ENCODE peak calls at places on chromosomes 16 and 17, in nine cellular contexts. M is cardiac muscle cell; O is mammary epithelial cell; C is CD8-positive, alpha-beta T cell; P is SK-N-SH; I is A549; Z is ascending aorta; E is fibroblast of mammary gland; Y is hepatocyte. Q is an unnamed sample.

GRCh38 chr16:55393976-55394375 is 70.0 kb downstream of the IRX6 start:
- DNase-seq in O (no peak), M (no peak), C (no peak), Y (no peak), P (no peak), I (no peak), Z (no peak), E (no peak), Q (no peak)

GRCh38 chr17:42979511-42980273 is at the start of gene PTGES3L:
- DNase-seq in Y (peak), P (peak), O (no peak), Z (peak), E (no peak), C (no peak), M (peak), I (peak), Q (peak)

GRCh38 chr17:48310748-48311213 is 119.2 kb downstream of the SKAP1 start:
- DNase-seq in O (no peak), C (no peak), Y (peak), M (peak), I (no peak), E (no peak), Z (no peak), P (no peak), Q (no peak)

GRCh38 chr16:87286839-87287626 is 30.2 kb downstream of the C16orf95 start:
- DNase-seq in P (no peak), O (no peak), C (no peak), Y (no peak), M (no peak), I (no peak), Z (no peak), E (no peak), Q (no peak)

GRCh38 chr17:63189082-63189481 is 223.0 kb downstream of the TANC2 start:
- DNase-seq in E (peak), I (peak), O (peak), C (no peak), M (no peak), Z (no peak), P (no peak), Y (no peak), Q (no peak)

GRCh38 chr16:52498640-52499039 is 48.3 kb downstream of the TOX3 start:
- DNase-seq in P (no peak), Z (no peak), E (no peak), I (no peak), C (no peak), Y (no peak), M (no peak), O (no peak), Q (no peak)

GRCh38 chr16:57115504-57116182 is 23.3 kb downstream of the CPNE2 start:
- DNase-seq in Y (peak), I (no peak), M (no peak), E (peak), Z (no peak), P (peak), C (no peak), O (no peak), Q (peak)

GRCh38 chr17:74749262-74750038 is 1.0 kb downstream of the NHERF1 start:
- DNase-seq in M (peak), Y (peak), Z (no peak), I (no peak), E (no peak), C (no peak), O (no peak), P (peak), Q (no peak)

GRCh38 chr17:41140360-41141132 is at the start of gene KRTAP4-6:
- DNase-seq in P (no peak), I (peak), C (no peak), E (peak), O (peak), Y (no peak), Z (no peak), M (no peak), Q (no peak)

GRCh38 chr16:73056383-73056782 is 8.5 kb upstream of the ZFHX3 start:
- DNase-seq in C (no peak), M (no peak), P (no peak), I (no peak), O (no peak), E (no peak), Z (no peak), Y (peak), Q (no peak)

GRCh38 chr16:23948949-23949392 is 113.2 kb downstream of the PRKCB start:
- DNase-seq in M (no peak), P (no peak), C (peak), E (no peak), Z (no peak), O (no peak), Y (no peak), I (no peak), Q (no peak)

GRCh38 chr17:55273579-55274370 is 9.0 kb downstream of the HLF start:
- DNase-seq in M (no peak), Y (no peak), O (peak), P (peak), I (peak), Z (peak), C (no peak), E (no peak), Q (no peak)

GRCh38 chr16:86635926-86636325 is 57.6 kb downstream of the FOXL1 start:
- DNase-seq in Y (no peak), E (no peak), I (no peak), C (no peak), P (no peak), Z (no peak), M (no peak), O (no peak), Q (no peak)

GRCh38 chr17:27577124-27577761 is 53.7 kb upstream of the LGALS9 start:
- DNase-seq in O (peak), M (peak), E (peak), P (peak), C (no peak), Y (peak), Z (no peak), I (no peak), Q (peak)

GRCh38 chr16:29877266-29877961 is 14.4 kb upstream of the CDIPT start:
- DNase-seq in C (no peak), M (peak), I (peak), P (peak), Z (no peak), O (peak), Y (peak), E (peak), Q (no peak)

GRCh38 chr16:31476305-31477219 is 4.6 kb downstream of the TGFB1I1 start:
- DNase-seq in E (no peak), C (peak), Z (peak), Y (peak), M (peak), I (no peak), O (no peak), P (peak), Q (no peak)

GRCh38 chr16:69112285-69113129 is 7.1 kb downstream of the HAS3 start:
- DNase-seq in M (peak), Z (no peak), P (peak), I (peak), C (no peak), O (no peak), Y (peak), E (peak), Q (peak)

GRCh38 chr17:680554-680953 is 34.1 kb downstream of the VPS53 start:
- DNase-seq in C (no peak), E (no peak), M (no peak), O (no peak), Y (no peak), Z (no peak), P (no peak), I (no peak), Q (no peak)

GRCh38 chr17:82781894-82782274 is 30.0 kb downstream of the TBCD start:
- DNase-seq in M (peak), O (peak), Z (peak), C (peak), P (peak), Y (peak), E (peak), I (peak), Q (peak)

GRCh38 chr17:3964203-3965122 is at the start of gene ATP2A3:
- DNase-seq in Y (peak), Z (no peak), P (peak), I (no peak), O (no peak), C (peak), E (no peak), M (peak), Q (no peak)

GRCh38 chr17:15124746-15125145 is 140.4 kb downstream of the PMP22 start:
- DNase-seq in E (peak), P (no peak), I (no peak), Y (no peak), C (no peak), Z (no peak), M (no peak), O (no peak), Q (no peak)

GRCh38 chr16:22670044-22670536 is 143.9 kb upstream of the HS3ST2 start:
- DNase-seq in I (no peak), M (no peak), Y (no peak), O (no peak), Z (peak), E (no peak), P (no peak), C (no peak), Q (no peak)

GRCh38 chr17:3911271-3912053 is 4.8 kb downstream of the P2RX1 start:
- DNase-seq in M (no peak), I (no peak), Y (no peak), C (peak), E (no peak), Z (no peak), O (no peak), P (no peak), Q (no peak)

GRCh38 chr16:23025692-23026305 is 123.5 kb downstream of the USP31 start:
- DNase-seq in Y (no peak), O (peak), I (no peak), C (no peak), Z (no peak), E (peak), M (no peak), P (peak), Q (no peak)

GRCh38 chr16:15899538-15900100 is 11.2 kb upstream of the CEP20 start:
- DNase-seq in M (no peak), P (no peak), O (peak), E (peak), I (peak), C (no peak), Y (peak), Z (no peak), Q (no peak)

GRCh38 chr16:73056911-73057310 is 9.0 kb upstream of the ZFHX3 start:
- DNase-seq in E (no peak), Z (no peak), C (no peak), M (no peak), I (no peak), Y (peak), P (no peak), O (no peak), Q (no peak)

GRCh38 chr17:47830396-47830907 is 889 bp downstream of the MRPL10 start:
- DNase-seq in P (no peak), C (no peak), O (no peak), I (no peak), Z (no peak), E (no peak), Y (no peak), M (no peak), Q (no peak)

GRCh38 chr17:33929181-33929724 is 325.8 kb upstream of the CCL2 start:
- DNase-seq in C (no peak), E (no peak), P (no peak), Y (no peak), O (no peak), Z (no peak), M (no peak), I (no peak), Q (no peak)

GRCh38 chr17:233473-233941 is 52.1 kb upstream of the DOC2B start:
- DNase-seq in Z (peak), I (no peak), P (no peak), C (no peak), Y (no peak), E (no peak), O (no peak), M (no peak), Q (peak)

GRCh38 chr16:15548482-15548891 is 94.5 kb downstream of the MARF1 start:
- DNase-seq in P (no peak), Y (no peak), O (no peak), I (peak), E (no peak), Z (no peak), M (no peak), C (no peak), Q (no peak)

GRCh38 chr17:10698116-10698818 is 873 bp downstream of the ADPRM start:
- DNase-seq in Z (no peak), M (no peak), Y (no peak), C (no peak), I (no peak), E (peak), O (peak), P (peak), Q (no peak)

GRCh38 chr16:51431517-51432241 is 280.6 kb upstream of the SALL1 start:
- DNase-seq in C (no peak), P (peak), I (peak), Z (no peak), M (no peak), E (peak), Y (peak), O (peak), Q (no peak)

GRCh38 chr16:47431960-47432359 is 28.9 kb downstream of the ITFG1 start:
- DNase-seq in I (no peak), Z (no peak), O (no peak), E (no peak), M (no peak), C (no peak), Y (no peak), P (no peak), Q (no peak)

GRCh38 chr17:37671028-37671812 is 28.0 kb upstream of the DDX52 start:
- DNase-seq in P (no peak), O (no peak), C (no peak), Y (peak), Z (no peak), E (no peak), I (no peak), M (no peak), Q (no peak)

GRCh38 chr17:17904171-17905035 is 67.6 kb upstream of the SREBF1 start:
- DNase-seq in M (no peak), O (no peak), E (no peak), Y (no peak), I (no peak), P (no peak), Z (no peak), C (no peak), Q (no peak)

GRCh38 chr17:17900615-17901520 is 64.1 kb upstream of the SREBF1 start:
- DNase-seq in M (no peak), Y (peak), C (no peak), E (peak), I (peak), O (peak), P (peak), Z (peak), Q (peak)

GRCh38 chr17:17905036-17905320 is 67.2 kb downstream of the TOM1L2 start:
- DNase-seq in Z (no peak), O (no peak), Y (no peak), I (no peak), E (no peak), M (no peak), C (no peak), P (no peak), Q (no peak)

GRCh38 chr17:17902877-17903276 is 66.1 kb upstream of the SREBF1 start:
- DNase-seq in Y (no peak), M (peak), C (no peak), Z (no peak), E (no peak), I (no peak), O (no peak), P (no peak), Q (no peak)

DNA sequence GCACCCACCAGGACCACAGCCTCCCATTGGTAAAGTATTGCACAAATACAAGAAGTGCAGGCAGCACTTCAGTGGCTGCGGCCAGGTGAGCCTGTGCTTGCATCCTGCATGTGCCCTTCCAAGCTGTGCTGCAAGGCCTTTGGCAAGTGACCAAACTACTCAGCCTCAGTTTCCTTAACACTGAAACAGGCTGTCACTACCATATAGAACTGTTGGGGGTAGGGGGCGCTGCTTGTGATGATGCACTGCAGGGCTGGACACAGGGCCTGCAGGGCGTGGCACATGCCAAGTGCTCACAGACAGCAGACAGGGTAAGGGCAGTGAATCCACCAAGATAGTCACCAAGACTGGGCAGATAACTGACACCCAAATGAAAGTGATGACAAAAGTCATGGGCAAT is 65.6 kb upstream of the SREBF1 start:
- DNase-seq in I (no peak), M (no peak), E (no peak), P (no peak), Y (no peak), C (no peak), Z (no peak), O (no peak), Q (no peak)
- TF ChIP-seq CTCF in I (no peak), M (no peak), E (no peak), P (no peak), Y (no peak), C (no peak), Z (no peak), O (no peak), Q (no peak)

DNA sequence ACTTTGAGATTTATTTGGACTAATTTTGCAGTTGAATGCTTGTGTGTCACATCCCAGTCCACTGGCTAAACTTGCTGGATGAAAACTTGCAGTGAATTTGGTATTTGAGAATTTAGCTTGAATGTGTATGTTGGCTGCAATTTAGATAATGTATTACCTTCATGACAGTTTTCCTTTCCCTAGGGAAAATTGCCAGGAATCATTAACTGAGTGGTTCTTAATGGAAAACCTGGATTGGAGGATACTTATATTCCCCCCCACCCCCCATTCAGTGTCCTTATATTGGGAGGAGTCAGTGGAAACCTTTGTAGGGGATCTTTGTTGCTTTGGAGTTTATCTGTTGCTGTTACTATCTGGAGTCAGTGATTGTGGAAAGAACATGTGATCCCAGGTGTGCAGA is 67.6 kb downstream of the KPNA2 start:
- DNase-seq in P (peak), M (no peak), Y (no peak), C (no peak), O (peak), E (no peak), I (no peak), Z (no peak), Q (no peak)
- H3K4me3 ChIP-seq in P (peak), M (no peak), Y (peak), C (no peak), O (peak), E (no peak), I (peak), Z (peak), Q (peak)

DNA sequence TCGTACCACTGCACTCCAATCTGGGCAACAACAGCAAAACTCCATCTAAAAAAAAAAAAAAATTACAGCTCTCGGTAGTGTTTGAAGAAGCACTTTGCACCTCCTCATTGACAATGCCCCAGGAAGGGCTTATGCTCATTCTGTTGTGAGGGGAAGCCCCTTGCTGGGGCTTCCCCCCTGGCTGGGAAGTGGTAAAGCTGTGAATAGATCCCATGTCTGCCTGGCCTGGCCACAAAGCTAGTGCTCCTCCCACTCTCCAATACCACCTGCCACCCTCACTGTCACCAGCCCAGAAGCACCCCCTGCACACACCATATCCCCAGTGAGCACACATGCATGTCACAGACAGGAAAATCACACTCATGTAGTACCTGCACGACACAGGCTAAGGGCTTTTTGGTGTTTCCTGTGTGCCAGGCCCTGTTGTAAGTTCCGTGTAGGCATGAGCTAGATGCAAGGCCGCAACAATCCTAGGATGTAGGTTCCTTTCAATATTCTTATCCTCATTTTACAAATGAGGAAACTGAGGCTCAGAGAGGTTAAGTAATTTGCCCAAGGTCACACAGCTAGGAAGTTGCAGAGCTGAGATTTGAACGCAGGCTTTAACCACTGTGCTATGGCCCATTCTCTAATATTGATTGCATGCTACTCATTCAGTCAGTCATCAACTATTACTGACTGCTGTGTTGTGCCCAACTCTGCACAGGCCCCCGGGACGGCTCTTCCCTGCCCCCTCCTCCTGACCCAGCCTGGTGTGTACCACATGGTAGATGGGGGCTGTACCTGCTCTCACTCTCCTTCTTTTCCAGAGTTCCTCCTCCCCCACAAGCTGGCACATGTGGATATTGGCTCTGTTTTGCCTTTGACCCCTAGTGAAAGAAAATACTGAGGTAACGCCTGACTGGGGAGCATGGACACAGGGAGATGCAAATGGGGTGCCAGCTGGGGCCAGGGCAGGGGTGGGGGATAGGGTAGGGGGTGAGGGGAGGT is 11.9 kb upstream of the COL1A1 start:
- DNase-seq in O (no peak), Y (peak), E (peak), C (no peak), P (peak), I (peak), M (peak), Z (peak), Q (no peak)
- TF ChIP-seq CTCF in O (no peak), Y (no peak), E (no peak), C (no peak), P (peak), I (peak), M (no peak), Z (no peak), Q (no peak)

GRCh38 chr17:44110823-44111633 is 12.4 kb downstream of the HDAC5 start:
- DNase-seq in E (peak), I (peak), O (peak), M (peak), P (peak), Y (peak), Z (peak), C (peak), Q (peak)
- H3K4me3 ChIP-seq in E (peak), I (peak), O (peak), M (peak), P (peak), Y (no peak), Z (peak), C (peak), Q (peak)

GRCh38 chr16:719815-720506 is 985 bp upstream of the ANTKMT start:
- DNase-seq in M (no peak), I (peak), E (no peak), Y (no peak), Z (no peak), O (no peak), P (peak), C (no peak), Q (no peak)
- TF ChIP-seq CTCF in M (peak), I (peak), E (peak), Y (no peak), Z (no peak), O (peak), P (peak), C (no peak), Q (no peak)

DNA sequence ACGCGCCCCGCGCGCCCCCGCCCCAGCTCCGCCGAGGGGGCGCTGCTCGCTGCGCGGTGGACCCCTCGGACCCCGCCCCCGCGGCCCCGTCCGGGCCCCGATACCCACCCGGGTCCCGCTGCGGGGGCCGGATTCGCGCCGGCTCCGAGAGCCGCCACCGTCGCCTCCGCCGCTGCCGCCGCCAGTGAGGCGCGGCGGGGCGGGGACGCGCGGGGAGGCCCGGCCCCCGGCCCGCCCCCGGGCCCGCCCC is at the start of gene TBC1D16:
- DNase-seq in I (no peak), E (no peak), P (no peak), O (no peak), C (no peak), M (no peak), Z (no peak), Y (peak), Q (no peak)
- H3K4me3 ChIP-seq in I (peak), E (peak), P (peak), O (peak), C (peak), M (peak), Z (peak), Y (peak), Q (peak)

GRCh38 chr16:21597571-21598030 is 1.8 kb upstream of the METTL9 start:
- DNase-seq in I (no peak), O (no peak), P (no peak), C (no peak), Y (no peak), M (no peak), E (no peak), Z (no peak), Q (no peak)

GRCh38 chr16:21599994-21600773 is 807 bp downstream of the METTL9 start:
- DNase-seq in E (peak), I (peak), Y (peak), C (no peak), Z (no peak), M (peak), P (peak), O (peak), Q (no peak)

GRCh38 chr16:21602785-21603184 is 3.4 kb downstream of the METTL9 start:
- DNase-seq in C (no peak), I (no peak), M (no peak), P (no peak), E (no peak), Z (no peak), O (no peak), Y (no peak), Q (no peak)

GRCh38 chr16:21598676-21599157 is 660 bp upstream of the METTL9 start:
- DNase-seq in P (no peak), O (peak), M (no peak), Y (peak), E (no peak), C (no peak), I (no peak), Z (no peak), Q (no peak)

GRCh38 chr16:21599158-21599993 is at the start of gene METTL9:
- DNase-seq in Y (peak), M (peak), E (peak), O (peak), C (peak), P (peak), Z (peak), I (peak), Q (peak)
- TF ChIP-seq CTCF in Y (peak), M (no peak), E (no peak), O (no peak), C (no peak), P (no peak), Z (no peak), I (no peak), Q (peak)

Q was measured in dorsolateral prefrontal cortex.